ENCODE peak calls at places on chromosomes 6 and 20, in ten cellular contexts. One of them, this sample, is unnamed.
A peak's percentile ranks its signal among the peaks of the same experiment; 100 is the strongest.

GRCh38 chr6:90468080-90468479 is 118.8 kb downstream of the MAP3K7 start:
- DNase-seq in naive thymus-derived CD4-positive, alpha-beta T cell: no peak
- DNase-seq in thoracic aorta: no peak
- DNase-seq in AG04450: no peak
- DNase-seq in stomach: no peak
- DNase-seq in choroid plexus epithelial cell: peak; percentile 43
- DNase-seq in adrenal gland: no peak
- DNase-seq in body of pancreas: no peak
- DNase-seq in PC-9: no peak
- DNase-seq in left lung: no peak
- DNase-seq in this sample: no peak

GRCh38 chr6:3383525-3383924 is 73.3 kb downstream of the SLC22A23 start:
- DNase-seq in naive thymus-derived CD4-positive, alpha-beta T cell: no peak
- DNase-seq in thoracic aorta: no peak
- DNase-seq in AG04450: no peak
- DNase-seq in stomach: peak; percentile 63
- DNase-seq in choroid plexus epithelial cell: peak; percentile 73
- DNase-seq in adrenal gland: peak; percentile 70
- DNase-seq in body of pancreas: peak; percentile 59
- DNase-seq in PC-9: no peak
- DNase-seq in left lung: no peak
- DNase-seq in this sample: no peak

GRCh38 chr6:119960065-119960464 is 610.5 kb upstream of the MAN1A1 start:
- DNase-seq in naive thymus-derived CD4-positive, alpha-beta T cell: no peak
- DNase-seq in thoracic aorta: no peak
- DNase-seq in AG04450: no peak
- DNase-seq in stomach: no peak
- DNase-seq in choroid plexus epithelial cell: no peak
- DNase-seq in adrenal gland: no peak
- DNase-seq in body of pancreas: no peak
- DNase-seq in PC-9: no peak
- DNase-seq in left lung: no peak
- DNase-seq in this sample: no peak

GRCh38 chr6:56528412-56528841 is 114.3 kb downstream of the DST start:
- DNase-seq in naive thymus-derived CD4-positive, alpha-beta T cell: no peak
- DNase-seq in thoracic aorta: no peak
- DNase-seq in AG04450: peak; percentile 91
- DNase-seq in stomach: no peak
- DNase-seq in choroid plexus epithelial cell: peak; percentile 92
- DNase-seq in adrenal gland: no peak
- DNase-seq in body of pancreas: no peak
- DNase-seq in PC-9: no peak
- DNase-seq in left lung: no peak
- DNase-seq in this sample: no peak

GRCh38 chr6:25606151-25606550 is 45.9 kb upstream of the SCGN start:
- DNase-seq in naive thymus-derived CD4-positive, alpha-beta T cell: no peak
- DNase-seq in thoracic aorta: no peak
- DNase-seq in AG04450: no peak
- DNase-seq in stomach: no peak
- DNase-seq in choroid plexus epithelial cell: no peak
- DNase-seq in adrenal gland: no peak
- DNase-seq in body of pancreas: no peak
- DNase-seq in PC-9: no peak
- DNase-seq in left lung: no peak
- DNase-seq in this sample: no peak

GRCh38 chr6:39294133-39294532 is 20.1 kb downstream of the KCNK17 start:
- DNase-seq in naive thymus-derived CD4-positive, alpha-beta T cell: no peak
- DNase-seq in thoracic aorta: no peak
- DNase-seq in AG04450: no peak
- DNase-seq in stomach: no peak
- DNase-seq in choroid plexus epithelial cell: no peak
- DNase-seq in adrenal gland: no peak
- DNase-seq in body of pancreas: no peak
- DNase-seq in PC-9: no peak
- DNase-seq in left lung: no peak
- DNase-seq in this sample: no peak

GRCh38 chr6:34924831-34925613 is 36.0 kb downstream of the ANKS1A start:
- DNase-seq in naive thymus-derived CD4-positive, alpha-beta T cell: no peak
- DNase-seq in thoracic aorta: no peak
- DNase-seq in AG04450: no peak
- DNase-seq in stomach: no peak
- DNase-seq in choroid plexus epithelial cell: no peak
- DNase-seq in adrenal gland: no peak
- DNase-seq in body of pancreas: no peak
- DNase-seq in PC-9: no peak
- DNase-seq in left lung: no peak
- DNase-seq in this sample: no peak

GRCh38 chr20:62740286-62741141 is 31.9 kb downstream of the NTSR1 start:
- DNase-seq in naive thymus-derived CD4-positive, alpha-beta T cell: peak; percentile 44
- DNase-seq in thoracic aorta: no peak
- DNase-seq in AG04450: peak; percentile 68
- DNase-seq in stomach: peak; percentile 39
- DNase-seq in choroid plexus epithelial cell: peak; percentile 67
- DNase-seq in adrenal gland: no peak
- DNase-seq in body of pancreas: no peak
- DNase-seq in PC-9: peak; percentile 82
- DNase-seq in left lung: peak; percentile 83
- DNase-seq in this sample: no peak

GRCh38 chr6:16224409-16224808 is 14.0 kb upstream of the GMPR start:
- DNase-seq in naive thymus-derived CD4-positive, alpha-beta T cell: no peak
- DNase-seq in thoracic aorta: no peak
- DNase-seq in AG04450: no peak
- DNase-seq in stomach: no peak
- DNase-seq in choroid plexus epithelial cell: no peak
- DNase-seq in adrenal gland: no peak
- DNase-seq in body of pancreas: no peak
- DNase-seq in PC-9: no peak
- DNase-seq in left lung: no peak
- DNase-seq in this sample: no peak

GRCh38 chr6:26595669-26596269 is 984 bp upstream of the ABT1 start:
- DNase-seq in naive thymus-derived CD4-positive, alpha-beta T cell: peak; percentile 77
- DNase-seq in thoracic aorta: peak; percentile 76
- DNase-seq in AG04450: peak; percentile 71
- DNase-seq in stomach: peak; percentile 95
- DNase-seq in choroid plexus epithelial cell: peak; percentile 87
- DNase-seq in adrenal gland: peak; percentile 97
- DNase-seq in body of pancreas: peak; percentile 88
- DNase-seq in PC-9: peak; percentile 91
- DNase-seq in left lung: peak; percentile 97
- DNase-seq in this sample: peak; percentile 88

DNA sequence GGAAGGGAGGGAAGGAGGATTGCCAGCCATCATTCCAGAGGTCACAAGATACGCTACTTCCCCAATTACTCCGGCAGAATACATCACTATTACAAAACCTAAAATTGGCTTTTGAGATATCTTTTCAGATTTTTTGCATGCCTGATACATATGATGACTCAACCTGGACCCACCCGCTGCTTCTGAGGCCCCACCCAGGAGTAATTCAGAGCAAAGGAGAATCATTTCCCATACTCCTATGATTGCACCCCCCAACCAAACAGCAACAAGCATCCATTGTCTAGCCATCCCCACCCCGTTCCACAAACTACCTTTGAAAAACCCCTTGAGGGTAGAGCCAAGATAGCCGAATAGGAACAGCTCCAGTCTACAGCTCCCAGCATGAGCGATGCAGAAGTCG is 163.5 kb upstream of the GJE1 start:
- DNase-seq in naive thymus-derived CD4-positive, alpha-beta T cell: no peak
- DNase-seq in thoracic aorta: no peak
- DNase-seq in AG04450: no peak
- DNase-seq in stomach: no peak
- DNase-seq in choroid plexus epithelial cell: peak; percentile 37
- DNase-seq in adrenal gland: no peak
- DNase-seq in body of pancreas: no peak
- DNase-seq in PC-9: no peak
- DNase-seq in left lung: no peak
- DNase-seq in this sample: no peak
- H3K4me3 ChIP-seq in naive thymus-derived CD4-positive, alpha-beta T cell: no peak overlapping the region
- H3K4me3 ChIP-seq in thoracic aorta: no peak overlapping the region
- H3K4me3 ChIP-seq in AG04450: no peak overlapping the region
- H3K4me3 ChIP-seq in stomach: no peak overlapping the region
- H3K4me3 ChIP-seq in choroid plexus epithelial cell: no peak overlapping the region
- H3K4me3 ChIP-seq in adrenal gland: no peak overlapping the region
- H3K4me3 ChIP-seq in body of pancreas: no peak overlapping the region
- H3K4me3 ChIP-seq in PC-9: peak overlapping the region; percentile 42
- H3K4me3 ChIP-seq in left lung: no peak overlapping the region
- H3K4me3 ChIP-seq in this sample: no peak overlapping the region

GRCh38 chr20:37669062-37669772 is 24.6 kb upstream of the CTNNBL1 start:
- DNase-seq in naive thymus-derived CD4-positive, alpha-beta T cell: no peak
- DNase-seq in thoracic aorta: no peak
- DNase-seq in AG04450: no peak
- DNase-seq in stomach: no peak
- DNase-seq in choroid plexus epithelial cell: no peak
- DNase-seq in adrenal gland: no peak
- DNase-seq in body of pancreas: no peak
- DNase-seq in PC-9: peak; percentile 24
- DNase-seq in left lung: no peak
- DNase-seq in this sample: peak; percentile 46

GRCh38 chr20:37672143-37672542 is 21.7 kb upstream of the CTNNBL1 start:
- DNase-seq in naive thymus-derived CD4-positive, alpha-beta T cell: no peak
- DNase-seq in thoracic aorta: no peak
- DNase-seq in AG04450: no peak
- DNase-seq in stomach: no peak
- DNase-seq in choroid plexus epithelial cell: no peak
- DNase-seq in adrenal gland: no peak
- DNase-seq in body of pancreas: no peak
- DNase-seq in PC-9: no peak
- DNase-seq in left lung: no peak
- DNase-seq in this sample: no peak

GRCh38 chr20:37668166-37668565 is 25.7 kb upstream of the CTNNBL1 start:
- DNase-seq in naive thymus-derived CD4-positive, alpha-beta T cell: no peak
- DNase-seq in thoracic aorta: no peak
- DNase-seq in AG04450: no peak
- DNase-seq in stomach: no peak
- DNase-seq in choroid plexus epithelial cell: no peak
- DNase-seq in adrenal gland: no peak
- DNase-seq in body of pancreas: no peak
- DNase-seq in PC-9: no peak
- DNase-seq in left lung: no peak
- DNase-seq in this sample: no peak

GRCh38 chr20:37669773-37670236 is 24.0 kb upstream of the CTNNBL1 start:
- DNase-seq in naive thymus-derived CD4-positive, alpha-beta T cell: no peak
- DNase-seq in thoracic aorta: no peak
- DNase-seq in AG04450: no peak
- DNase-seq in stomach: no peak
- DNase-seq in choroid plexus epithelial cell: no peak
- DNase-seq in adrenal gland: no peak
- DNase-seq in body of pancreas: no peak
- DNase-seq in PC-9: no peak
- DNase-seq in left lung: no peak
- DNase-seq in this sample: no peak

DNA sequence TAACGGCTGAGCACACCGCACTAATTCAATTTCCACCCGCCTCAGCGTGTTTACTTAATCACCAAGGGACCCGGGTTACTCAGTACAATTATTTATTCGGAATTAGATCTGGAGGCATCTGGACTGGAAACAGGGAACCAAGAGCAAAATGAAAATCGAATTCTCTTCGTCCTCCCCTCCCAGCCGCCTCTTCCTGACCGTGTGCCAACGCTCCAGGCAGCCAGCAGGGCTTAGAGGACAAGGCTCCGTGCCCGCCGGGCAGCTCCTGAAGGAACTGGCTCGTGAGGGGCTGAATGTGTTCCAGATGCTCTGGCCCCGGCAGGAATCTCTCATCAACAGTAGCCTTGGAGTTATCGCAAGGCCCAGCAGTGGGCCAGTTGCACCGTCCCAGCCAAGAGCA is 23.4 kb upstream of the CTNNBL1 start:
- DNase-seq in naive thymus-derived CD4-positive, alpha-beta T cell: no peak
- DNase-seq in thoracic aorta: no peak
- DNase-seq in AG04450: no peak
- DNase-seq in stomach: no peak
- DNase-seq in choroid plexus epithelial cell: peak; percentile 7
- DNase-seq in adrenal gland: peak; percentile 68
- DNase-seq in body of pancreas: peak; percentile 16
- DNase-seq in PC-9: no peak
- DNase-seq in left lung: no peak
- DNase-seq in this sample: no peak
- H3K4me3 ChIP-seq in naive thymus-derived CD4-positive, alpha-beta T cell: no peak overlapping the region
- H3K4me3 ChIP-seq in thoracic aorta: peak overlapping the region; percentile 52
- H3K4me3 ChIP-seq in AG04450: no peak overlapping the region
- H3K4me3 ChIP-seq in stomach: peak overlapping the region; percentile 22
- H3K4me3 ChIP-seq in choroid plexus epithelial cell: peak overlapping the region; percentile 21
- H3K4me3 ChIP-seq in adrenal gland: no peak overlapping the region
- H3K4me3 ChIP-seq in body of pancreas: no peak overlapping the region
- H3K4me3 ChIP-seq in PC-9: no peak overlapping the region
- H3K4me3 ChIP-seq in left lung: no peak overlapping the region
- H3K4me3 ChIP-seq in this sample: no peak overlapping the region

DNA sequence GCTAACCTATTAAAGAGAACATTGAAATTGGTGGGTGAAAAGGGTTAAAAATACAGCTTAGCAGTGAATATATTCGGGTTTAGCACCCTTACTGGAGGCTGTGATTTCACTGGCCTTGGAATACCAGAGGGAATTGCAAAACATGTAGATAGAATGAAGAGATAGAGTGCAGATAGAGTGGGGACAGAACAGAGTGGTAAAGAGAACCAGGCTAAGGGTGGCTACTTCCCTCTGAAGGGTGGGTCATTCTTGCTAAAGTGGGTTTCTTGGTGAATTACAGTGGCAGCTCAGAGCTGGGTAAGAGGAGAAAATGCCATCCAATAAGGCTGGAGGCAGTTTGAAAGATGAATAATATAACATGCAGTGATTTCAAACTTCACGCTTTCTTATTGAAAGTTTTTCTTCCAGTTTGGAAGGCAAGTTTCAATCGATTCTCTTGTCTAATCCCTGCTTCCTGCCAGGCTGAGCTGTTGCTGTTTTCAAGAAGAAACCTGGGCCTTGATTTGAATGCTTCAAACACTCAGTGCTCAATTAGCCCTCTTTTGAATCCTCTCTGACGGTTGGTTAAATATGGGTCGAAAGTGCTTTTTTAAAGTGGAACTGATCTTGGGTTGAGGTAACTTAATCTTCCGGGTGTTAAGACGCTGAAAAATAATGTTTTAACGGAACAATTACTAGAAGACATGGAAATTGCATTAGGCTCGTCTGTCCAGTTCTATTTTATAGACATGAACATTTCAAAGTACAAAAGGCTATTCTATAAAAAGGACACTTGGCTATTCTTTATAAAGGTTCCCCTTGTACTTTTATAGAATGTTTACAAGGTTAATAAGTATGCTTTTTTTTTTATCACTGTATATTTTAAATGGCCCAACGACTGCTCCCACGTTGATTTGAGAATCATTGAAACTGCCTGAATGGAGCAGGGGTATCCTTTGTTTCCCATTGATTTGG is 203.3 kb downstream of the BCAS1 start:
- DNase-seq in naive thymus-derived CD4-positive, alpha-beta T cell: no peak
- DNase-seq in thoracic aorta: no peak
- DNase-seq in AG04450: no peak
- DNase-seq in stomach: no peak
- DNase-seq in choroid plexus epithelial cell: no peak
- DNase-seq in adrenal gland: no peak
- DNase-seq in body of pancreas: no peak
- DNase-seq in PC-9: no peak
- DNase-seq in left lung: no peak
- DNase-seq in this sample: no peak
- H3K4me3 ChIP-seq in naive thymus-derived CD4-positive, alpha-beta T cell: peak overlapping the region; percentile 39
- H3K4me3 ChIP-seq in thoracic aorta: no peak overlapping the region
- H3K4me3 ChIP-seq in AG04450: peak overlapping the region; percentile 3
- H3K4me3 ChIP-seq in stomach: no peak overlapping the region
- H3K4me3 ChIP-seq in choroid plexus epithelial cell: no peak overlapping the region
- H3K4me3 ChIP-seq in adrenal gland: no peak overlapping the region
- H3K4me3 ChIP-seq in body of pancreas: no peak overlapping the region
- H3K4me3 ChIP-seq in PC-9: peak overlapping the region; percentile 56
- H3K4me3 ChIP-seq in left lung: no peak overlapping the region
- H3K4me3 ChIP-seq in this sample: no peak overlapping the region

GRCh38 chr6:13165518-13166186 is 162.7 kb downstream of the TBC1D7 start:
- DNase-seq in naive thymus-derived CD4-positive, alpha-beta T cell: no peak
- DNase-seq in thoracic aorta: no peak
- DNase-seq in AG04450: no peak
- DNase-seq in stomach: no peak
- DNase-seq in choroid plexus epithelial cell: no peak
- DNase-seq in adrenal gland: no peak
- DNase-seq in body of pancreas: no peak
- DNase-seq in PC-9: no peak
- DNase-seq in left lung: no peak
- DNase-seq in this sample: no peak
- H3K4me3 ChIP-seq in naive thymus-derived CD4-positive, alpha-beta T cell: no peak overlapping the region
- H3K4me3 ChIP-seq in thoracic aorta: no peak overlapping the region
- H3K4me3 ChIP-seq in AG04450: peak overlapping the region; percentile 31
- H3K4me3 ChIP-seq in stomach: no peak overlapping the region
- H3K4me3 ChIP-seq in choroid plexus epithelial cell: no peak overlapping the region
- H3K4me3 ChIP-seq in adrenal gland: no peak overlapping the region
- H3K4me3 ChIP-seq in body of pancreas: no peak overlapping the region
- H3K4me3 ChIP-seq in PC-9: no peak overlapping the region
- H3K4me3 ChIP-seq in left lung: no peak overlapping the region
- H3K4me3 ChIP-seq in this sample: no peak overlapping the region

This sample was measured in H7.